ENCODE peak calls at places on chromosomes 16 and 17, in six cellular contexts. K, Q, H, U, S and G are unnamed samples.

GRCh38 chr16:9318764-9319163 is 227.3 kb downstream of the HAPSTR1 start:
- DNase-seq in Q (no peak), H (no peak), U (no peak), K (no peak), S (no peak), G (no peak)

GRCh38 chr16:11499295-11500089 is 87.2 kb downstream of the LITAF start:
- DNase-seq in U (no peak), H (peak; percentile 44), K (no peak), Q (no peak), S (no peak), G (no peak)

GRCh38 chr16:17556276-17557052 is 85.7 kb upstream of the XYLT1 start:
- DNase-seq in K (no peak), H (no peak), U (peak; percentile 49), Q (no peak), S (no peak), G (no peak)

GRCh38 chr16:75065149-75065807 is 51.3 kb downstream of the LDHD start:
- DNase-seq in S (peak; percentile 32), Q (no peak), H (no peak), U (no peak), K (no peak), G (no peak)

GRCh38 chr16:89822188-89823086 is 5.8 kb upstream of the SPIRE2 start:
- DNase-seq in H (no peak), Q (no peak), S (no peak), K (no peak), U (peak; percentile 99), G (no peak)

GRCh38 chr17:76458580-76459490 is 5.9 kb upstream of the UBE2O start:
- DNase-seq in Q (no peak), H (peak; percentile 70), S (no peak), K (no peak), U (peak; percentile 71), G (no peak)

GRCh38 chr16:55488306-55488705 is 9.3 kb downstream of the MMP2 start:
- DNase-seq in H (no peak), Q (no peak), K (no peak), U (no peak), S (no peak), G (no peak)

GRCh38 chr17:57986841-57987581 is 1.0 kb downstream of the VEZF1 start:
- DNase-seq in H (peak; percentile 46), Q (peak; percentile 89), S (peak; percentile 37), K (peak; percentile 43), U (peak; percentile 89), G (no peak)

GRCh38 chr17:67293251-67294203 is 48.5 kb upstream of the HELZ start:
- DNase-seq in H (peak; percentile 75), K (no peak), S (peak; percentile 43), U (peak; percentile 72), Q (no peak), G (no peak)

GRCh38 chr17:43401293-43401692 is 2.5 kb downstream of the ARL4D start:
- DNase-seq in K (no peak), H (peak; percentile 51), Q (no peak), U (no peak), S (no peak), G (no peak)

GRCh38 chr17:8176197-8176940 is at the start of gene TMEM107:
- DNase-seq in H (peak; percentile 90), K (peak; percentile 72), U (peak; percentile 80), S (peak; percentile 89), Q (peak; percentile 96), G (peak; percentile 96)

GRCh38 chr17:67990909-67991308 is 5.4 kb downstream of the C17orf58 start:
- DNase-seq in K (no peak), H (no peak), Q (no peak), S (no peak), U (no peak), G (no peak)

GRCh38 chr17:14525551-14526455 is 224.9 kb downstream of the HS3ST3B1 start:
- DNase-seq in U (no peak), K (no peak), S (no peak), H (no peak), Q (no peak), G (no peak)

GRCh38 chr17:10798332-10798749 is 5.6 kb downstream of the TMEM238L start:
- DNase-seq in S (peak; percentile 55), Q (no peak), U (no peak), K (peak; percentile 46), H (peak; percentile 96), G (no peak)

GRCh38 chr17:76438906-76439305 is 14.0 kb downstream of the UBE2O start:
- DNase-seq in K (no peak), U (peak; percentile 41), S (no peak), Q (no peak), H (no peak), G (no peak)

GRCh38 chr16:81313731-81314602 is 795 bp upstream of the GAN start:
- DNase-seq in S (no peak), K (no peak), Q (no peak), U (peak; percentile 65), H (no peak), G (no peak)

GRCh38 chr17:43019418-43019817 is 2.8 kb downstream of the VAT1 start:
- DNase-seq in Q (no peak), S (no peak), H (no peak), U (no peak), K (no peak), G (no peak)

GRCh38 chr16:88888778-88889387 is 22.4 kb upstream of the PABPN1L start:
- DNase-seq in U (no peak), K (no peak), H (no peak), S (no peak), Q (peak; percentile 82), G (no peak)

GRCh38 chr16:71428883-71429282 is 13.0 kb downstream of the TLE7 start:
- DNase-seq in S (no peak), H (no peak), U (peak; percentile 45), Q (no peak), K (no peak), G (no peak)

GRCh38 chr17:79633937-79634813 is 23.3 kb upstream of the RBFOX3 start:
- DNase-seq in K (no peak), U (no peak), Q (no peak), H (peak; percentile 19), S (no peak), G (peak; percentile 77)

GRCh38 chr17:11991461-11991860 is 5.8 kb downstream of the ZNF18 start:
- DNase-seq in H (no peak), Q (no peak), U (no peak), K (no peak), S (no peak), G (no peak)

GRCh38 chr16:89123001-89123830 is 29.6 kb downstream of the ACSF3 start:
- DNase-seq in K (no peak), S (no peak), Q (peak; percentile 57), H (no peak), U (no peak), G (no peak)

GRCh38 chr16:51147776-51148673 is 3.0 kb downstream of the SALL1 start:
- DNase-seq in Q (no peak), K (no peak), H (no peak), S (no peak), U (no peak), G (no peak)

GRCh38 chr16:74064120-74064735 is 232.4 kb upstream of the PSMD7 start:
- DNase-seq in H (no peak), Q (no peak), S (no peak), U (no peak), K (no peak), G (no peak)

GRCh38 chr16:69890891-69891282 is 60.2 kb upstream of the CLEC18A start:
- DNase-seq in U (no peak), K (no peak), H (no peak), Q (no peak), S (no peak), G (no peak)

GRCh38 chr17:64499805-64500486 is 3.1 kb upstream of the POLG2 start:
- DNase-seq in Q (no peak), U (no peak), K (no peak), S (no peak), H (no peak), G (no peak)
- H3K4me1 ChIP-seq in Q (peaks cover 57% of the 10 kb centered on the region), U (peaks cover 83% of the 10 kb centered on the region), K (no peaks in the 10 kb centered on the region), S (peaks cover 17% of the 10 kb centered on the region), H (peaks cover 93% of the 10 kb centered on the region), G (peaks cover 65% of the 10 kb centered on the region)

GRCh38 chr16:2980227-2981176 is at the start of gene PKMYT1:
- DNase-seq in Q (peak; percentile 99), U (peak; percentile 73), S (peak; percentile 85), H (peak; percentile 94), K (peak; percentile 83), G (peak; percentile 94)

GRCh38 chr16:2981899-2982250 is 1.6 kb upstream of the PKMYT1 start:
- DNase-seq in K (no peak), Q (peak; percentile 45), U (no peak), H (no peak), S (no peak), G (no peak)

GRCh38 chr16:2981177-2981898 is 1.1 kb upstream of the PKMYT1 start:
- DNase-seq in Q (peak; percentile 30), S (no peak), U (peak; percentile 72), H (no peak), K (no peak), G (no peak)

GRCh38 chr16:2977440-2977839 is 2.8 kb downstream of the PKMYT1 start:
- DNase-seq in Q (no peak), K (no peak), S (peak; percentile 79), H (peak; percentile 90), U (no peak), G (no peak)

GRCh38 chr16:2979669-2980226 is 498 bp downstream of the PKMYT1 start:
- DNase-seq in U (no peak), H (no peak), Q (peak; percentile 80), K (no peak), S (no peak), G (no peak)
- H3K27ac ChIP-seq in U (peak overlapping the region; percentile 87), H (peak overlapping the region; percentile 92), Q (no peak overlapping the region), K (no peak overlapping the region), S (no peak overlapping the region), G (no peak overlapping the region)

DNA sequence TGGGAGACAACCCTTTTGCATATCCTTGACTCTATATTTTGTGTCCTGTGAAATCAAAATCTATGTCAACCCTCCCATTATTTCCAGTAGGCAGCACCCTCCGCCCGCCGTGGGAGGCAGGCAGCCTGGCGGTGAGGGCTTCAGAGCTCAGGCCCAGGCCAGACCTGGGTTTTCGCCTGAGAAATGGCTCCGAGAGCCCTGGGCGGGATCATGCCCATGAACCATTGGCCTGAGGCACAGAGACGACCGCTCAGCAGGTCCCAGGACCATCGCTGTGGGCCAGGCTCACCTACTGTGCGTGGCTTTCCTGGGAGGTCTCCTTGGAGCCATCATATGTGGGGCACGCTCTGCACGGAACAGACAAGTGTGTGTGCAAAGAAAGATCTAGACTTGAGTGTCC is 6.3 kb upstream of the SLC38A8 start:
- DNase-seq in U (no peak), H (no peak), Q (no peak), S (no peak), K (no peak), G (no peak)
- TF ChIP-seq POLR2AphosphoS5 in U (no peak), H (no peak), Q (no peak), S (no peak), K (no peak), G (no peak)

DNA sequence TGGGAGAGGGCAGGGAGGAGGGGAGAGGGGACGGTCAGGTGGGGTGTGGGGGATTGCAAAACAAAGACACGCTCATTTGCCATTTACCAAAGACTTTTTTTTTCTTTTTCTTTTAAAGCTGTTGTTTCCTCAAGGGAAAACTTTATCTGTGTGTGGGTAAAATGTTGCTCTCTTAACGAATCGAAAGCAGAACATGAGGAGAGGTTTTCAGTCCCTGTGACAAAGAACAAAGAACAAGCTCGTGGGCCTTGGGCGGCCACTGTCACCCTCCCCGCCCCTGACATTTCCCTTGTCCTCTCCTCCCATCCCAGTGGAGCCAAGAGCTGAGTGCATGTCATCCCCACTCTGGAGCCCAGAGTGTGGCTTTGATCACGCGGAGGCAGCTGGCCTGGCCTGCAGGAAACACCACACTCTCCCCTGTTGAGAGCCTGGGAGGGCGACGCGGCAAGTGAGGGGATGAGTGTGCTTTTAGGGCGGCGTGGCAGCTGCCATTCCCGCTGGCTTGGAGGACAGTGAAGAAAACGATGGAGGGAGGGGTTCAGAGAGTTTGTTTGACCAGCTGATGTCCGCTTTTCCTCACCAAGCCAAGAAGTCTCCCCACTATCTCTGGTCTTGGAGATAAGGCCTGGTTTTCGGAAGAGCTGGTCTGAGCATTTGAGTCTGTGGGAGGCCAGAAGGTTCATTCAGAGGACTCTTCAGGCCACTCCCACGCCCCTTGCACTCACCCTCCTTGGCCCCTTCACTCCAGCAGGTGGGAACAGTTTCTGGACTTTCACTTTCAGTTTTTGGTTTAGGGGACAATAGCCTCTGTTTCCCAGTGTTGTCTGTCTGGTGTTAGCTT is 11.4 kb downstream of the CCR7 start:
- DNase-seq in Q (peak; percentile 46), K (peak; percentile 78), H (peak; percentile 25), U (peak; percentile 48), S (no peak), G (peak; percentile 91)
- H3K4me1 ChIP-seq in Q (peaks cover 81% of the 10 kb centered on the region), K (peaks cover 48% of the 10 kb centered on the region), H (peaks cover 79% of the 10 kb centered on the region), U (peaks cover 91% of the 10 kb centered on the region), S (peaks cover 16% of the 10 kb centered on the region), G (peaks cover 96% of the 10 kb centered on the region)